ENCODE peak calls at places on chromosome 3, in six cellular contexts. W is thoracic aorta; C is astrocyte; A is H1; F is CD8-positive, alpha-beta T cell; V is body of pancreas. S is an unnamed sample. For H3K4me1 and H3K27me3, the result is how much of the 10 kb centered on the place peaks cover.

GRCh38 chr3:184761120-184761841 is 49.4 kb upstream of the MAGEF1 start:
- DNase-seq in W (no peak), C (peak), A (no peak), F (no peak), V (peak), S (no peak)

GRCh38 chr3:134437211-134437752 is 48.5 kb downstream of the ANAPC13 start:
- DNase-seq in W (no peak), C (no peak), A (no peak), F (no peak), V (no peak), S (no peak)

GRCh38 chr3:10432156-10432845 is 73.1 kb downstream of the ATP2B2 start:
- DNase-seq in W (no peak), C (no peak), A (no peak), F (no peak), V (no peak), S (no peak)

GRCh38 chr3:60746690-60747416 is 504.4 kb downstream of the FHIT start:
- DNase-seq in W (no peak), C (peak), A (no peak), F (no peak), V (no peak), S (no peak)

GRCh38 chr3:158791259-158791920 is 10.5 kb upstream of the MFSD1 start:
- DNase-seq in W (no peak), C (peak), A (no peak), F (peak), V (no peak), S (no peak)

GRCh38 chr3:162224736-162225135 is 728.1 kb downstream of the OTOL1 start:
- DNase-seq in W (no peak), C (peak), A (no peak), F (no peak), V (no peak), S (no peak)

GRCh38 chr3:20099020-20099539 is 58.8 kb downstream of the KAT2B start:
- DNase-seq in W (no peak), C (no peak), A (no peak), F (no peak), V (no peak), S (no peak)

GRCh38 chr3:59064276-59064675 is 14.5 kb upstream of the CFAP20DC start:
- DNase-seq in W (no peak), C (no peak), A (peak), F (no peak), V (no peak), S (no peak)

GRCh38 chr3:143586565-143586964 is 261.7 kb downstream of the SLC9A9 start:
- DNase-seq in W (no peak), C (peak), A (no peak), F (no peak), V (peak), S (no peak)

GRCh38 chr3:27253391-27253790 is 115.8 kb downstream of the NEK10 start:
- DNase-seq in W (no peak), C (no peak), A (no peak), F (no peak), V (no peak), S (no peak)

GRCh38 chr3:123782488-123782887 is 101.6 kb downstream of the MYLK start:
- DNase-seq in W (no peak), C (no peak), A (no peak), F (no peak), V (no peak), S (no peak)

GRCh38 chr3:189339996-189340395 is 168.2 kb downstream of the TPRG1 start:
- DNase-seq in W (no peak), C (no peak), A (no peak), F (no peak), V (no peak), S (no peak)

GRCh38 chr3:189340680-189341460 is 169.1 kb downstream of the TPRG1 start:
- DNase-seq in W (no peak), C (no peak), A (peak), F (no peak), V (no peak), S (no peak)

GRCh38 chr3:189338366-189338765 is 166.6 kb downstream of the TPRG1 start:
- DNase-seq in W (no peak), C (no peak), A (no peak), F (no peak), V (no peak), S (no peak)

GRCh38 chr3:189334064-189334920 is 162.5 kb downstream of the TPRG1 start:
- DNase-seq in W (no peak), C (peak), A (no peak), F (no peak), V (no peak), S (no peak)

GRCh38 chr3:189337672-189338071 is 165.9 kb downstream of the TPRG1 start:
- DNase-seq in W (no peak), C (no peak), A (no peak), F (no peak), V (no peak), S (no peak)
- TF ChIP-seq CTCF in W (no peak), C (no peak), A (no peak), F (no peak), V (no peak), S (no peak)

GRCh38 chr3:192844366-192844765 is 73.3 kb downstream of the MB21D2 start:
- DNase-seq in W (no peak), C (no peak), A (no peak), F (no peak), V (no peak), S (no peak)
- H3K4me1 ChIP-seq in W (under half), C (under half), A (under half), F (under half), V (under half), S (under half)

GRCh38 chr3:14240366-14240765 is 61.7 kb downstream of the LSM3 start:
- DNase-seq in W (no peak), C (no peak), A (no peak), F (no peak), V (no peak), S (no peak)

GRCh38 chr3:14237431-14237830 is 58.8 kb downstream of the LSM3 start:
- DNase-seq in W (no peak), C (no peak), A (no peak), F (no peak), V (no peak), S (no peak)

GRCh38 chr3:14238936-14239335 is 60.3 kb downstream of the LSM3 start:
- DNase-seq in W (no peak), C (no peak), A (no peak), F (no peak), V (no peak), S (no peak)

GRCh38 chr3:14239940-14240339 is 61.3 kb downstream of the LSM3 start:
- DNase-seq in W (no peak), C (no peak), A (no peak), F (no peak), V (no peak), S (no peak)

GRCh38 chr3:14238356-14238755 is 59.7 kb downstream of the LSM3 start:
- DNase-seq in W (no peak), C (no peak), A (no peak), F (no peak), V (no peak), S (no peak)
- H3K27me3 ChIP-seq in W (under half), C (under half), A (under half), F (under half), V (under half), S (under half)

GRCh38 chr3:87793322-87793877 is 265.4 kb downstream of the CGGBP1 start:
- DNase-seq in W (no peak), C (no peak), A (no peak), F (no peak), V (no peak), S (no peak)
- TF ChIP-seq CTCF in W (no peak), C (no peak), A (no peak), F (no peak), V (no peak), S (no peak)

GRCh38 chr3:172519241-172519640 is 4.0 kb downstream of the TNFSF10 start:
- DNase-seq in W (no peak), C (no peak), A (no peak), F (no peak), V (no peak), S (no peak)

GRCh38 chr3:172516318-172517214 is 6.7 kb downstream of the TNFSF10 start:
- DNase-seq in W (no peak), C (peak), A (no peak), F (no peak), V (peak), S (peak)

GRCh38 chr3:172520332-172520831 is 2.8 kb downstream of the TNFSF10 start:
- DNase-seq in W (no peak), C (peak), A (no peak), F (no peak), V (no peak), S (no peak)

GRCh38 chr3:172519740-172520139 is 3.5 kb downstream of the TNFSF10 start:
- DNase-seq in W (no peak), C (no peak), A (no peak), F (no peak), V (no peak), S (no peak)

DNA sequence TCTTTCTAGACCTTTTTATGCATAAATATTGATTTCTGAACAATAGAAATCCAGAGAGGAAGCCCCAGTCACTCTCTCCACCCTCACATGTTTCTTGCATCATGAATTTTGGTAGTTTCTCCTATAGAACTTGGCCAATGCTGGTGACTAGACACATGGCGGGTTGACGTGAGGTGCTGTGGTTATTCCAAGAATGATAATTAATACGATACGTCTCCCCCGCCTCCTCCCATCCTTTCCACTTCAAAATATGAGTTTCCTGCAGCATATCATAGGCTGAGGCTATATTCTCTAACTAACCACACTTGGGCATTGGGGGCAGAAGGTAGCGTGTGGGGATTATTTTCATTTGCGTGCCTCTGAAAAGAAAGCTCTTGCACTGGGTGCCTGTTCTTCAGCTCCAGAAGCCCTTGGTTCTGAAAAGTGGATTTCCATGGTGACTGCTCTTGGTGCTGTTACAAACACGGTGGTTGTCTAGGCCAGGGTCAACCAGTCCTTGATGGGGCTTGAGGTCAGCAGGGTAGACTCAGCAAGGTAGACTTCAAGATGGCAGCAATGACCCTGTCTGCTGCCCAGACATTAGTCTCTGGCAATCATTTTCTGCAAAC is 5.3 kb downstream of the TNFSF10 start:
- DNase-seq in W (no peak), C (no peak), A (no peak), F (no peak), V (no peak), S (no peak)
- H3K4me1 ChIP-seq in W (under half), C (under half), A (under half), F (half or more), V (half or more), S (under half)

S was measured in lung.